ENCODE peak calls at places on chromosomes 1 and 21, in seven cellular contexts. Z is substantia nigra; D is aorta; H is uterus; M is CD8-positive, alpha-beta T cell; C is GM23248; E is heart right ventricle. Q is an unnamed sample.

GRCh38 chr1:98143403-98143802 is 222.6 kb upstream of the DPYD start:
- DNase-seq in Z (no peak), D (no peak), H (no peak), M (no peak), C (no peak), E (no peak), Q (peak; percentile 10)

GRCh38 chr1:19504796-19505693 is 19.7 kb upstream of the CAPZB start:
- DNase-seq in Z (no peak), D (no peak), H (peak; percentile 62), M (no peak), C (peak; percentile 69), E (no peak), Q (no peak)

GRCh38 chr1:91891969-91892368 is 6.0 kb upstream of the TGFBR3 start:
- DNase-seq in Z (no peak), D (no peak), H (no peak), M (no peak), C (no peak), E (no peak), Q (no peak)

GRCh38 chr1:90133133-90133532 is 138.2 kb downstream of the ZNF326 start:
- DNase-seq in Z (no peak), D (no peak), H (no peak), M (no peak), C (peak; percentile 16), E (no peak), Q (peak; percentile 16)

GRCh38 chr1:36369061-36369470 is 16.7 kb downstream of the STK40 start:
- DNase-seq in Z (peak; percentile 44), D (peak; percentile 75), H (peak; percentile 71), M (peak; percentile 82), C (peak; percentile 80), E (peak; percentile 66), Q (no peak)

GRCh38 chr1:46166521-46167462 is 8.1 kb upstream of the TSPAN1 start:
- DNase-seq in Z (peak; percentile 8), D (peak; percentile 54), H (peak; percentile 34), M (peak; percentile 62), C (peak; percentile 45), E (peak; percentile 74), Q (no peak)

GRCh38 chr21:39938086-39938611 is 70.9 kb downstream of the PCP4 start:
- DNase-seq in Z (no peak), D (no peak), H (no peak), M (no peak), C (no peak), E (no peak), Q (no peak)

GRCh38 chr1:43271186-43272118 is 1.7 kb downstream of the TMEM125 start:
- DNase-seq in Z (no peak), D (no peak), H (no peak), M (no peak), C (no peak), E (no peak), Q (no peak)

GRCh38 chr1:40404670-40405462 is 31.3 kb downstream of the SMAP2 start:
- DNase-seq in Z (peak; percentile 34), D (no peak), H (no peak), M (peak; percentile 59), C (peak; percentile 67), E (no peak), Q (no peak)

GRCh38 chr1:106957795-106958194 is 98.7 kb upstream of the PRMT6 start:
- DNase-seq in Z (no peak), D (no peak), H (no peak), M (no peak), C (no peak), E (no peak), Q (no peak)

GRCh38 chr1:175155936-175156335 is 36.6 kb downstream of the KIAA0040 start:
- DNase-seq in Z (no peak), D (no peak), H (no peak), M (no peak), C (no peak), E (no peak), Q (no peak)

GRCh38 chr1:55147504-55147903 is 67.7 kb downstream of the USP24 start:
- DNase-seq in Z (no peak), D (no peak), H (no peak), M (no peak), C (no peak), E (no peak), Q (no peak)
- H3K27ac ChIP-seq in Z (no peak overlapping the region), D (no peak overlapping the region), H (no peak overlapping the region), M (no peak overlapping the region), C (no peak overlapping the region), E (no peak overlapping the region), Q (no peak overlapping the region)

GRCh38 chr1:226738421-226738994 is 574 bp downstream of the ITPKB start:
- DNase-seq in Z (peak; percentile 56), D (peak; percentile 61), H (peak; percentile 49), M (peak; percentile 57), C (peak; percentile 65), E (peak; percentile 43), Q (no peak)
- H3K27ac ChIP-seq in Z (peak overlapping the region; percentile 99), D (peak overlapping the region; percentile 34), H (peak overlapping the region; percentile 97), M (peak overlapping the region; percentile 98), C (no peak overlapping the region), E (peak overlapping the region; percentile 91), Q (peak overlapping the region; percentile 40)

GRCh38 chr1:27981146-27981545 is 21.4 kb downstream of the XKR8 start:
- DNase-seq in Z (no peak), D (no peak), H (no peak), M (no peak), C (peak; percentile 33), E (no peak), Q (no peak)
- H3K27ac ChIP-seq in Z (no peak overlapping the region), D (no peak overlapping the region), H (no peak overlapping the region), M (no peak overlapping the region), C (peak overlapping the region; percentile 41), E (peak overlapping the region; percentile 4), Q (no peak overlapping the region)

GRCh38 chr1:164653705-164654104 is 94.7 kb downstream of the PBX1 start:
- DNase-seq in Z (no peak), D (no peak), H (no peak), M (no peak), C (no peak), E (no peak), Q (no peak)
- H3K27ac ChIP-seq in Z (no peak overlapping the region), D (no peak overlapping the region), H (peak overlapping the region; percentile 89), M (no peak overlapping the region), C (no peak overlapping the region), E (no peak overlapping the region), Q (no peak overlapping the region)

GRCh38 chr1:184889183-184889582 is 85.1 kb downstream of the NIBAN1 start:
- DNase-seq in Z (no peak), D (no peak), H (no peak), M (no peak), C (no peak), E (no peak), Q (no peak)

GRCh38 chr1:184890539-184890973 is 83.8 kb downstream of the NIBAN1 start:
- DNase-seq in Z (no peak), D (no peak), H (no peak), M (peak; percentile 62), C (peak; percentile 31), E (no peak), Q (no peak)

GRCh38 chr1:184891440-184891839 is 82.9 kb downstream of the NIBAN1 start:
- DNase-seq in Z (no peak), D (no peak), H (no peak), M (no peak), C (no peak), E (no peak), Q (no peak)

GRCh38 chr1:184888505-184888904 is 85.8 kb downstream of the NIBAN1 start:
- DNase-seq in Z (no peak), D (no peak), H (no peak), M (no peak), C (peak; percentile 69), E (no peak), Q (no peak)

GRCh38 chr1:184889902-184890301 is 84.4 kb downstream of the NIBAN1 start:
- DNase-seq in Z (no peak), D (no peak), H (no peak), M (no peak), C (peak; percentile 35), E (no peak), Q (no peak)
- H3K27ac ChIP-seq in Z (no peak overlapping the region), D (peak overlapping the region; percentile 89), H (peak overlapping the region; percentile 56), M (no peak overlapping the region), C (no peak overlapping the region), E (peak overlapping the region; percentile 56), Q (no peak overlapping the region)

GRCh38 chr1:28122183-28122582 is 33.8 kb upstream of the EYA3 start:
- DNase-seq in Z (no peak), D (no peak), H (no peak), M (no peak), C (peak; percentile 56), E (no peak), Q (no peak)

GRCh38 chr1:28126778-28127430 is 38.5 kb upstream of the EYA3 start:
- DNase-seq in Z (no peak), D (no peak), H (no peak), M (no peak), C (no peak), E (no peak), Q (no peak)

GRCh38 chr1:28126212-28126611 is 37.8 kb upstream of the EYA3 start:
- DNase-seq in Z (no peak), D (no peak), H (no peak), M (no peak), C (no peak), E (no peak), Q (no peak)

GRCh38 chr1:28119576-28119975 is 31.2 kb upstream of the EYA3 start:
- DNase-seq in Z (no peak), D (no peak), H (no peak), M (no peak), C (no peak), E (no peak), Q (no peak)

DNA sequence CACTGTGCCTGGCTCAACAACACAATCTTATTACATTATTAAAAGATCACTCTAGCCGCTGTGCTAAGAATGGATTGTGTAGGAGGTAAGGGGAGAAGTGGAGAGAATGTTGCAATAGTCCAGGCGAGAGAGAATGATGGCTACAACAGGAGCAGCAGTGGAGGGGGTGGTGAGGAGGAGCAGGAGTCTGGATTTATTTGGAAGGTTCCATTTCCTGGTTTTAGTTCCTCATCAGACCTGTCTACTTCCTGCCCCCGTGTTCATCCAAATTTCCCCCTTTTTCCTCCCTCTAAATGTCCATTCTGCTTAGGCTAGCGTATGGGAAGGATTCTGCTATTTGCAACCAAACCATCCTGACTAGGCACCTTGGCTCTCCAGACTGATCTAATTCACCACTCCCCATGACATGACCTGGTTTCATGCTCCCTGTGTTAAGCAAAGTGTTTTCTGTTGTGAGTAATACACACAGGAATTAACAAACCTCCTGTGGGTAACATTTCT is 35.1 kb upstream of the EYA3 start:
- DNase-seq in Z (no peak), D (no peak), H (no peak), M (no peak), C (peak; percentile 81), E (no peak), Q (no peak)
- H3K27ac ChIP-seq in Z (no peak overlapping the region), D (no peak overlapping the region), H (no peak overlapping the region), M (no peak overlapping the region), C (peak overlapping the region; percentile 24), E (no peak overlapping the region), Q (peak overlapping the region; percentile 59)

Q was measured in epithelial cell of prostate.